ENCODE peak calls at places on chromosomes 5 and 9, in five cellular contexts. U is mammary epithelial cell, I is fibroblast of villous mesenchyme, R is AG04450, E is BE2C. L is an unnamed sample.

GRCh38 chr9:32783168-32783891 is at the start of gene TMEM215:
- DNase-seq in U (peak), I (no peak), R (no peak), E (peak), L (peak)

GRCh38 chr9:438961-439768 is 224.5 kb downstream of the DOCK8 start:
- DNase-seq in U (peak), I (peak), R (no peak), E (no peak), L (peak)

GRCh38 chr5:154284433-154284832 is 93.9 kb downstream of the GALNT10 start:
- DNase-seq in U (no peak), I (no peak), R (no peak), E (no peak), L (no peak)

GRCh38 chr5:17896605-17897004 is 262.3 kb downstream of the TAF11L14 start:
- DNase-seq in U (peak), I (peak), R (no peak), E (no peak), L (peak)

GRCh38 chr5:132238169-132238744 is 10.6 kb upstream of the P4HA2 start:
- DNase-seq in U (peak), I (peak), R (no peak), E (peak), L (peak)

GRCh38 chr5:139747583-139748504 is 47.8 kb upstream of the PSD2 start:
- DNase-seq in U (no peak), I (peak), R (no peak), E (no peak), L (no peak)

GRCh38 chr9:88991066-88992030 is at the start of gene S1PR3:
- DNase-seq in U (peak), I (peak), R (no peak), E (peak), L (no peak)

GRCh38 chr9:1458503-1458902 is 408.3 kb downstream of the DMRT2 start:
- DNase-seq in U (peak), I (peak), R (no peak), E (no peak), L (peak)

GRCh38 chr9:36936498-36936831 is 97.6 kb downstream of the PAX5 start:
- DNase-seq in U (no peak), I (no peak), R (no peak), E (no peak), L (no peak)

GRCh38 chr9:76866689-76867088 is 39.2 kb downstream of the PRUNE2 start:
- DNase-seq in U (peak), I (peak), R (peak), E (no peak), L (peak)

GRCh38 chr9:126248680-126249079 is 77.9 kb upstream of the MVB12B start:
- DNase-seq in U (peak), I (peak), R (peak), E (no peak), L (peak)

GRCh38 chr9:86280580-86280979 is 1.8 kb downstream of the ISCA1 start:
- DNase-seq in U (no peak), I (no peak), R (no peak), E (no peak), L (no peak)

GRCh38 chr9:93119953-93120845 is 13.9 kb downstream of the NINJ1 start:
- DNase-seq in U (peak), I (peak), R (peak), E (peak), L (peak)
- TF ChIP-seq CTCF in U (peak), I (peak), R (peak), E (peak), L (peak)

DNA sequence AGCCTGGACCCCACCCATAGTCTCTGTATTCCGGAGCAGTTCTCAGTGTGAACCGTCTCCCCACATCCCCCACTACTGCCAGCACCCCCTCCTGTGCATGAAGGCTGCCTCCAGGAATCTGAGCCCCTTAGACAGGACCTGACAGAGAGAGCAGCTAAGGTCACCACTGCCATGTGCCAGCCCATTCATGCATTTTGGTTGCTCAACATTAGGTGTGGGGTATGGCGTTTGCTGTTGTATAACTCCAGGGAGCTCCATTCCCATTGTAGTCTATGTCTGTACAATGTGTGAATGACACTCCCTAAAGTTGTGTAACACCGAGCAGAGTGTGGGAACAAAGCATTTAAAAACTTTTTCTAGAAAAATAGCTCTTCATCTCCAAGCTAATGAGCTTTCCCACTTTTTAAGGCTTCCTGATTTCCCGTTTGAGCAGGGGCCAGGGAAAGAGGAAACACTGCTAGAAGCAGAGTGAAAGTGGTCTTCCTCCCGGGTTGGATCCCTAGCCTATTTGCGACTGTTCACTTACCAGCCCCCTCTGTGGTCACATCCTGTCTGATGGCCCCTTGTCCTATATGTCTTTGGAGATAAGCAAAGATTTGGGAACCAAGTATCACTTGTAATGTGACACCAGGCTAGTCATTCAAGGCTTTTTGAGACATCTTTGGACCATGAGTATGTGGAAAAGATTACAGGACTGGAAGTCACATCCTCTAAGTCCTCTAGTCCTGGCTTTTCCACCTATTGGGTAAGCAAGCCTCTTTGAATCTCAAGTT is 5.9 kb downstream of the DNAJB5 start:
- DNase-seq in U (peak), I (peak), R (no peak), E (no peak), L (peak)
- H3K4me3 ChIP-seq in U (no peak), I (no peak), R (no peak), E (no peak), L (no peak)

GRCh38 chr5:435961-436640 is 6.9 kb upstream of the EXOC3 start:
- DNase-seq in U (no peak), I (no peak), R (no peak), E (no peak), L (peak)
- TF ChIP-seq CTCF in U (peak), I (peak), R (peak), E (peak), L (peak)

GRCh38 chr9:131657031-131657377 is 82.9 kb downstream of the RAPGEF1 start:
- DNase-seq in U (no peak), I (no peak), R (no peak), E (no peak), L (no peak)

GRCh38 chr9:131657456-131657855 is 82.4 kb downstream of the RAPGEF1 start:
- DNase-seq in U (no peak), I (no peak), R (no peak), E (no peak), L (no peak)

GRCh38 chr9:131658753-131659129 is 81.1 kb downstream of the RAPGEF1 start:
- DNase-seq in U (no peak), I (no peak), R (no peak), E (no peak), L (no peak)

GRCh38 chr9:131656356-131657030 is 83.4 kb downstream of the RAPGEF1 start:
- DNase-seq in U (no peak), I (no peak), R (no peak), E (no peak), L (no peak)

GRCh38 chr9:131657890-131658752 is 81.8 kb downstream of the RAPGEF1 start:
- DNase-seq in U (peak), I (peak), R (peak), E (no peak), L (peak)
- H3K4me3 ChIP-seq in U (no peak), I (peak), R (peak), E (no peak), L (no peak)

GRCh38 chr5:121870489-121870888 is 18.8 kb downstream of the FTMT start:
- DNase-seq in U (no peak), I (peak), R (no peak), E (no peak), L (peak)
- TF ChIP-seq CTCF in U (no peak), I (no peak), R (no peak), E (peak), L (no peak)

DNA sequence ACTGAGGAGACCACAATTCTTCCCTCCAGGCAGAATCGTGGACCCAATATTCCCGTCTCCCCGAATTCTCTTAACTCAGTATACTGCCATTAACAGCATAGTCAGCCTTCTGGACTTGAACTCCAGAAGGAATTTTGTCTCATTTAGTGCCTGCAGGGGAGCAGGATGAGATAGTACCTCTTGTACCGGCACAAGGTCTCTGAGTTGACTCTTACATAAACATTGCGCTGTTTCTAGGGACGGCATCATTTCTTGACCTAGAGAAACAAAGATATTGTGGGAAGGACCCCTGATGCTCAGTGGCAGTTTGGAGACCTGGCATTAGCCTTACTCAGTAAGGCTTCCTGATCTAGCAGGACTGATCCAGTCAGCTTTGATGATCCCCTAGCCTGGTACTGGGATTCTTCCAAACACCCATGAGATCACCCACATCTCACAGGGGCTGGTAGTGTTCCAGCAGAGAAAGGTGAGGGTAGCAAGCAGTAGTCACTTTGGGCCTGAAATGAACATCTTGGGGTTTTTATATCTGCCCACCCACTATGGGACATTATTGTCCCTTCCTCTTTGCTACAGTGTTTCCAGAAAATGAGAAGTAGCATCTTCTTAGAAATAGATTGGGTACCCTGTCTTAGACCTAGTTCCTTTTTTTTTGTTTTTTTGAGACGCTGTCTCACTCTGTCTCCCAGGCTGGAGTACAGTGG is 249.0 kb upstream of the ANKRD55 start:
- DNase-seq in U (no peak), I (no peak), R (no peak), E (no peak), L (no peak)
- H3K4me3 ChIP-seq in U (no peak), I (no peak), R (no peak), E (peak), L (no peak)

L was measured in fibroblast of pulmonary artery.